ENCODE peak calls at places on chromosomes 11 and 22, in ten cellular contexts. N is A549; S is mucosa of descending colon; V is Panc1; E is heart left ventricle; J is body of pancreas; Y is naive thymus-derived CD8-positive, alpha-beta T cell; C is left cardiac atrium; D is stimulated activated naive CD8-positive, alpha-beta T cell treated with anti-CD3 and anti-CD28 coated beads, Interleukin-15, Interleukin-2, amounts not matched to agents 100 U/mL and 50 U/mL, for 24 hours; K is CD4-positive, alpha-beta T cell. L is an unnamed sample.

GRCh38 chr11:46267930-46268329 is 9.5 kb upstream of the CREB3L1 start:
- ATAC-seq in J (no peak), V (no peak), D (no peak), K (no peak), N (no peak), Y (no peak), E (peak; percentile 56), S (no peak), C (no peak), L (no peak)

GRCh38 chr11:36565033-36565610 is 2.7 kb upstream of the RAG1 start:
- ATAC-seq in E (no peak), N (peak; percentile 41), V (peak; percentile 40), C (no peak), J (no peak), S (no peak), D (no peak), Y (no peak), K (no peak), L (no peak)

GRCh38 chr22:44167501-44167900 is 13.2 kb upstream of the PARVG start:
- ATAC-seq in S (no peak), V (no peak), Y (no peak), D (no peak), K (no peak), N (no peak), E (no peak), J (no peak), C (no peak), L (no peak)

GRCh38 chr11:12436266-12436665 is 58.9 kb downstream of the PARVA start:
- ATAC-seq in N (no peak), J (no peak), S (no peak), K (no peak), C (peak; percentile 71), D (no peak), E (peak; percentile 73), Y (no peak), V (no peak), L (no peak)

GRCh38 chr22:42188808-42189447 is 58.3 kb upstream of the CYP2D6 start:
- ATAC-seq in E (no peak), D (peak; percentile 23), Y (no peak), N (peak; percentile 82), C (no peak), K (no peak), S (peak; percentile 97), J (no peak), V (peak; percentile 80), L (peak; percentile 40)

GRCh38 chr11:133738624-133739023 is 106.7 kb downstream of the SPATA19 start:
- ATAC-seq in J (no peak), C (no peak), E (no peak), N (no peak), K (no peak), V (no peak), S (no peak), D (no peak), Y (no peak), L (no peak)

GRCh38 chr11:13695886-13696285 is 27.4 kb downstream of the FAR1 start:
- ATAC-seq in S (peak; percentile 56), K (no peak), C (no peak), Y (no peak), V (no peak), D (no peak), J (no peak), E (no peak), N (no peak), L (no peak)

GRCh38 chr11:65213322-65214211 is 31.8 kb downstream of the CAPN1 start:
- ATAC-seq in K (no peak), N (peak; percentile 32), S (peak; percentile 7), C (peak; percentile 7), V (peak; percentile 47), E (no peak), D (peak; percentile 38), Y (peak; percentile 58), J (peak; percentile 8), L (peak; percentile 42)

GRCh38 chr11:3823303-3823702 is 14.9 kb downstream of the PGAP2 start:
- ATAC-seq in D (no peak), J (no peak), Y (no peak), V (peak; percentile 14), N (peak; percentile 43), K (no peak), C (no peak), E (no peak), S (peak; percentile 20), L (no peak)

GRCh38 chr11:35180311-35181233 is 41.6 kb downstream of the CD44 start:
- ATAC-seq in D (no peak), V (peak; percentile 49), Y (no peak), K (no peak), C (no peak), N (no peak), S (no peak), J (no peak), E (no peak), L (no peak)

GRCh38 chr11:70503878-70504240 is 105.5 kb downstream of the CTTN start:
- ATAC-seq in C (no peak), N (peak; percentile 68), J (no peak), K (no peak), Y (no peak), S (peak; percentile 77), E (no peak), V (peak; percentile 76), D (no peak), L (no peak)

GRCh38 chr11:58980159-58980843 is 41.0 kb downstream of the GLYATL1 start:
- ATAC-seq in V (no peak), K (no peak), S (no peak), N (no peak), E (no peak), Y (no peak), D (no peak), C (no peak), J (no peak), L (no peak)

GRCh38 chr11:69909561-69910518 is 90.6 kb upstream of the FGF3 start:
- ATAC-seq in Y (no peak), N (peak; percentile 68), S (no peak), D (no peak), C (peak; percentile 12), E (peak; percentile 56), J (no peak), V (peak; percentile 38), K (no peak), L (no peak)

GRCh38 chr11:75642402-75643113 is 26.3 kb downstream of the MAP6 start:
- ATAC-seq in Y (no peak), J (no peak), S (no peak), D (no peak), V (no peak), E (no peak), K (no peak), C (no peak), N (no peak), L (no peak)

GRCh38 chr11:34155759-34156062 is 50.3 kb downstream of the NAT10 start:
- ATAC-seq in V (peak; percentile 33), J (no peak), C (no peak), S (no peak), K (no peak), N (peak; percentile 26), D (no peak), Y (no peak), E (no peak), L (no peak)

GRCh38 chr22:45997077-45997774 is 20.3 kb upstream of the WNT7B start:
- ATAC-seq in C (peak; percentile 87), K (peak; percentile 38), Y (peak; percentile 68), D (peak; percentile 5), E (peak; percentile 91), V (no peak), J (peak; percentile 70), S (peak; percentile 67), N (no peak), L (no peak)

GRCh38 chr22:39574779-39575551 is 4.4 kb downstream of the CACNA1I start:
- ATAC-seq in V (peak; percentile 85), J (no peak), K (no peak), N (peak; percentile 87), Y (no peak), S (peak; percentile 19), C (no peak), E (no peak), D (no peak), L (no peak)

GRCh38 chr22:35274154-35274871 is 17.0 kb downstream of the HMGXB4 start:
- ATAC-seq in E (no peak), Y (no peak), V (no peak), C (no peak), K (peak; percentile 54), J (no peak), D (no peak), N (no peak), S (no peak), L (peak; percentile 54)

GRCh38 chr11:46693597-46694012 is 6.8 kb downstream of the ARHGAP1 start:
- ATAC-seq in N (no peak), D (no peak), E (peak; percentile 17), S (no peak), V (no peak), K (no peak), Y (no peak), J (no peak), C (peak; percentile 12), L (no peak)

GRCh38 chr11:81658722-81659121 is 1074.9 kb downstream of the FAM181B start:
- ATAC-seq in D (no peak), V (no peak), J (no peak), S (no peak), Y (no peak), C (no peak), K (no peak), E (no peak), N (no peak), L (no peak)

GRCh38 chr11:60168306-60168705 is 14.6 kb downstream of the MS4A6A start:
- ATAC-seq in N (no peak), J (no peak), K (no peak), V (no peak), E (no peak), S (peak; percentile 63), C (no peak), D (no peak), Y (no peak), L (no peak)

GRCh38 chr22:37904572-37905533 is 1.2 kb upstream of the MICALL1 start:
- ATAC-seq in E (peak; percentile 64), C (peak; percentile 61), Y (no peak), S (peak; percentile 14), N (peak; percentile 84), K (no peak), J (no peak), V (peak; percentile 62), D (peak; percentile 70), L (no peak)

GRCh38 chr11:110217478-110217877 is 78.9 kb downstream of the RDX start:
- ATAC-seq in V (peak; percentile 34), C (no peak), J (no peak), D (peak; percentile 43), K (no peak), E (no peak), Y (no peak), S (no peak), N (peak; percentile 40), L (no peak)

GRCh38 chr11:120941000-120941399 is 82.9 kb upstream of the TBCEL start:
- ATAC-seq in E (no peak), D (no peak), V (no peak), K (no peak), C (no peak), N (no peak), S (no peak), Y (no peak), J (no peak), L (no peak)

GRCh38 chr22:25942989-25943411 is 201.0 kb downstream of the MYO18B start:
- ATAC-seq in S (no peak), C (peak; percentile 80), K (no peak), J (peak; percentile 30), V (no peak), N (no peak), E (peak; percentile 79), D (no peak), Y (no peak), L (no peak)

GRCh38 chr22:41561335-41561734 is 525 bp downstream of the CSDC2 start:
- ATAC-seq in C (peak; percentile 8), J (peak; percentile 36), E (peak; percentile 29), Y (no peak), D (no peak), S (no peak), V (peak; percentile 2), K (no peak), N (no peak), L (no peak)

GRCh38 chr22:31604746-31605705 is 57.0 kb downstream of the PISD start:
- ATAC-seq in Y (no peak), S (no peak), V (no peak), E (no peak), K (no peak), J (no peak), N (no peak), C (no peak), D (no peak), L (no peak)

GRCh38 chr22:46432164-46433068 is 96.9 kb downstream of the TRMU start:
- ATAC-seq in E (no peak), K (peak; percentile 84), D (no peak), Y (peak; percentile 95), S (peak; percentile 71), N (no peak), V (peak; percentile 45), C (no peak), J (no peak), L (peak; percentile 67)

L was measured in activated CD4-positive, CD25-positive, alpha-beta regulatory T cell treated with anti-CD3 and anti-CD28 coated beads, Interleukin-2, amount 50 U/mL, for 24 hours.